ENCODE peak calls at places on chromosome 21, in four cellular contexts. G is T follicular helper cell, D is GM13976, J is adipocyte. V is an unnamed sample.

GRCh38 chr21:27026501-27026900 is 59.6 kb upstream of the ADAMTS5 start:
- DNase-seq in G (no peak), D (no peak), J (no peak), V (peak)

GRCh38 chr21:37507716-37508115 is 141.1 kb downstream of the DYRK1A start:
- DNase-seq in G (no peak), D (peak), J (no peak), V (no peak)

GRCh38 chr21:45331521-45332257 is 44.0 kb upstream of the POFUT2 start:
- DNase-seq in G (no peak), D (no peak), J (no peak), V (no peak)

GRCh38 chr21:27429612-27430361 is 462.9 kb upstream of the ADAMTS5 start:
- DNase-seq in G (no peak), D (no peak), J (no peak), V (peak)

GRCh38 chr21:14901482-14901958 is 163.3 kb downstream of the NRIP1 start:
- DNase-seq in G (no peak), D (peak), J (no peak), V (peak)

GRCh38 chr21:44462090-44462833 is 7.0 kb downstream of the LRRC3 start:
- DNase-seq in G (no peak), D (no peak), J (no peak), V (no peak)

GRCh38 chr21:31184462-31184861 is 146.2 kb upstream of the KRTAP19-8 start:
- DNase-seq in G (peak), D (no peak), J (no peak), V (no peak)

GRCh38 chr21:41764558-41765392 is 2.1 kb downstream of the RIPK4 start:
- DNase-seq in G (no peak), D (no peak), J (no peak), V (no peak)

GRCh38 chr21:34967509-34968289 is 81.4 kb downstream of the RUNX1 start:
- DNase-seq in G (no peak), D (no peak), J (no peak), V (peak)

GRCh38 chr21:34846601-34847112 is 177.9 kb downstream of the CLIC6 start:
- DNase-seq in G (no peak), D (no peak), J (peak), V (peak)

GRCh38 chr21:30044447-30045064 is 104.8 kb upstream of the GRIK1 start:
- DNase-seq in G (no peak), D (no peak), J (peak), V (peak)

GRCh38 chr21:29335720-29336119 is 37.0 kb downstream of the BACH1 start:
- DNase-seq in G (no peak), D (no peak), J (peak), V (no peak)

GRCh38 chr21:34835526-34835925 is 166.7 kb downstream of the CLIC6 start:
- DNase-seq in G (no peak), D (no peak), J (peak), V (no peak)

GRCh38 chr21:27756191-27756590 is 789.3 kb upstream of the ADAMTS5 start:
- DNase-seq in G (no peak), D (no peak), J (no peak), V (no peak)

V was measured in astrocyte of the hippocampus.